ENCODE peak calls at places on chromosomes 2 and 18, in eight cellular contexts. S, Q, G, H, L, F, B and O are unnamed samples.

GRCh38 chr2:11467126-11467649 is 1.2 kb upstream of the E2F6 start:
- DNase-seq in Q (no peak), L (no peak), B (no peak), S (no peak), F (no peak), G (no peak), H (no peak), O (no peak)

GRCh38 chr2:26521054-26521912 is 43.4 kb upstream of the OTOF start:
- DNase-seq in G (no peak), Q (peak), F (no peak), B (no peak), L (no peak), H (peak), S (peak), O (no peak)

GRCh38 chr2:9703701-9704221 is 73.0 kb upstream of the YWHAQ start:
- DNase-seq in G (peak), H (peak), S (no peak), Q (peak), L (peak), F (peak), B (peak), O (peak)

GRCh38 chr2:81979051-81979450 is 1674.5 kb upstream of the LRRTM1 start:
- DNase-seq in F (no peak), L (no peak), S (no peak), B (no peak), H (no peak), Q (no peak), G (no peak), O (no peak)

GRCh38 chr2:113236367-113237159 is 42.2 kb downstream of the PAX8 start:
- DNase-seq in Q (no peak), H (peak), L (peak), S (no peak), G (no peak), F (peak), B (no peak), O (no peak)

GRCh38 chr18:32383040-32383819 is 87.5 kb downstream of the GAREM1 start:
- DNase-seq in B (peak), G (peak), Q (peak), F (peak), S (no peak), H (peak), L (peak), O (peak)

GRCh38 chr2:226733189-226733858 is 66.3 kb downstream of the IRS1 start:
- DNase-seq in F (no peak), S (no peak), H (no peak), G (peak), L (no peak), Q (no peak), B (no peak), O (no peak)

GRCh38 chr18:50034029-50034428 is 160.9 kb downstream of the MYO5B start:
- DNase-seq in H (no peak), S (no peak), G (no peak), L (peak), F (no peak), B (no peak), Q (no peak), O (no peak)

GRCh38 chr2:187358531-187358930 is 89.5 kb downstream of the CALCRL start:
- DNase-seq in Q (no peak), H (no peak), B (no peak), G (no peak), L (no peak), S (no peak), F (no peak), O (peak)

GRCh38 chr18:75290737-75291358 is 80.3 kb downstream of the TSHZ1 start:
- DNase-seq in L (no peak), S (no peak), B (no peak), F (no peak), Q (no peak), G (no peak), H (no peak), O (no peak)

GRCh38 chr2:157925071-157925470 is 48.9 kb upstream of the ACVR1 start:
- DNase-seq in L (no peak), F (no peak), Q (no peak), B (no peak), H (no peak), S (no peak), G (no peak), O (no peak)

GRCh38 chr2:125167820-125168219 is 1142.7 kb downstream of the CNTNAP5 start:
- DNase-seq in G (peak), H (peak), L (peak), S (no peak), Q (no peak), F (no peak), B (peak), O (peak)

GRCh38 chr18:58639751-58640427 is 11.0 kb upstream of the ALPK2 start:
- DNase-seq in Q (no peak), G (peak), L (peak), F (peak), S (peak), H (peak), B (peak), O (peak)

GRCh38 chr2:234446404-234447076 is 50.3 kb downstream of the ARL4C start:
- DNase-seq in G (no peak), B (no peak), Q (no peak), H (no peak), L (peak), F (peak), S (no peak), O (no peak)

GRCh38 chr2:83017366-83018090 is 1441.6 kb downstream of the SUCLG1 start:
- DNase-seq in S (no peak), Q (no peak), L (peak), H (no peak), G (no peak), F (no peak), B (no peak), O (no peak)

GRCh38 chr2:38266382-38267051 is 110.6 kb downstream of the ATL2 start:
- DNase-seq in B (no peak), G (no peak), Q (no peak), S (no peak), H (no peak), L (peak), F (peak), O (no peak)

GRCh38 chr2:123073371-123073770 is 951.7 kb upstream of the CNTNAP5 start:
- DNase-seq in B (no peak), H (no peak), G (no peak), S (no peak), F (no peak), Q (no peak), L (no peak), O (no peak)

GRCh38 chr2:86223098-86223681 is 23.9 kb downstream of the MRPL35 start:
- DNase-seq in H (peak), G (peak), Q (no peak), F (no peak), B (peak), L (no peak), S (no peak), O (peak)

GRCh38 chr2:100699131-100699530 is 120.8 kb upstream of the NPAS2 start:
- DNase-seq in Q (no peak), B (no peak), H (no peak), L (no peak), F (no peak), G (no peak), S (no peak), O (no peak)

GRCh38 chr2:112121682-112122254 is 16.4 kb upstream of the FBLN7 start:
- DNase-seq in F (no peak), S (peak), L (peak), Q (peak), H (peak), B (peak), G (peak), O (peak)

GRCh38 chr2:9753665-9754531 is 89.4 kb upstream of the TAF1B start:
- DNase-seq in F (peak), Q (no peak), B (no peak), H (no peak), S (no peak), G (no peak), L (peak), O (no peak)

GRCh38 chr2:38268691-38269309 is 108.3 kb downstream of the ATL2 start:
- DNase-seq in G (peak), B (peak), F (no peak), H (peak), S (no peak), Q (no peak), L (peak), O (peak)

GRCh38 chr18:2570772-2571199 is 519 bp downstream of the METTL4 start:
- DNase-seq in G (peak), Q (peak), L (peak), B (peak), H (peak), S (peak), F (no peak), O (peak)

GRCh38 chr2:35461406-35461805 is 894.2 kb upstream of the CRIM1 start:
- DNase-seq in G (no peak), B (no peak), L (no peak), F (no peak), Q (no peak), S (no peak), H (no peak), O (no peak)

GRCh38 chr2:16046649-16047048 is 106.3 kb downstream of the MYCN start:
- DNase-seq in F (no peak), B (no peak), L (no peak), Q (no peak), S (no peak), H (no peak), G (no peak), O (no peak)

GRCh38 chr2:234044157-234044556 is 6.3 kb upstream of the SPP2 start:
- DNase-seq in F (no peak), Q (peak), H (peak), S (no peak), G (peak), L (peak), B (peak), O (peak)

GRCh38 chr2:133884739-133885381 is 316.6 kb upstream of the NCKAP5 start:
- DNase-seq in F (no peak), Q (no peak), L (peak), G (peak), H (peak), S (peak), B (peak), O (no peak)

GRCh38 chr18:79938196-79938595 is 13.3 kb downstream of the SLC66A2 start:
- DNase-seq in S (no peak), H (no peak), G (no peak), B (no peak), F (no peak), Q (no peak), L (no peak), O (no peak)

GRCh38 chr2:171244466-171244969 is 83.8 kb upstream of the TLK1 start:
- DNase-seq in G (peak), L (peak), Q (no peak), S (no peak), B (peak), H (peak), F (peak), O (peak)

GRCh38 chr2:68847751-68848150 is 23.4 kb downstream of the BMP10 start:
- DNase-seq in F (no peak), B (no peak), Q (no peak), S (no peak), G (no peak), H (no peak), L (no peak), O (no peak)
- H2AFZ ChIP-seq in F (no peak), B (no peak), Q (no peak), S (no peak), G (no peak), H (no peak), L (no peak), O (no peak)

DNA sequence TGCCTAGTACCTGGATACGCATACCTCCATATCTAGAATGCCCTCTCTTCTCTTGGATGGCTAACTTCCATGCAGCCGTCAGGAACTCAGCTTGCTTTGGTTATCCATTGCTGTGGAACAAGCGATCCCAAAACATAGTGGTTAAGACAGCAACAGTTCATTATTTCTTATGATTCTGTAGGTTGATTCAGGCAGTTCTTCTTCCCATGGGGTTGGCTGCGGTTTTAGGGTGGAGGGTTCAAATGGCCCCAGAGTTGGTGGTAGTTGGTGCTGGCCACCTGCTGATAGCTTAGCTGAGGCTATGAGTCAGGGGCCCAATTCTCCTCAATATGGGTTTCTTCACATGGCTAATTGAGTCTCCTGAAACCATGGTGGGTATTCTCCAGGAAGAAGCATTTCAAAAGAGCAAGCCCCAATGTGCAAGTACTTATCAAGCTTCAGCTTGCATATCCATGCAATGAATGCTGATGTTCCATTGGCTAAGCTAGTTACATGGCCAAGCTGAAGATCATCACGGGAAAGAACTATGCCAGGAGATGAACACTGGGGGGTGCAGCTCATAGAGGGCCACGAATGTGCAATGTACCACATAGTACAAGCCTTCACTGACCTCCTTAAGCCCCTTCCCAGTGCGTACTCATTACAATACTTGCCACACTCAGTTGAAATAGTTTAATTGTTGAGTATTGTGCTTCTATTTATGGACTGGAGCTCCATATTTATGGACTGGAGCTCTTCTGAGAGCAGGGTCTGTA is 10.0 kb upstream of the RHOB start:
- DNase-seq in G (no peak), S (no peak), B (no peak), Q (no peak), F (no peak), L (no peak), H (no peak), O (no peak)
- H3K4me2 ChIP-seq in G (no peak), S (no peak), B (no peak), Q (no peak), F (no peak), L (no peak), H (no peak), O (no peak)

GRCh38 chr18:54255141-54255540 is 14.2 kb upstream of the POLI start:
- DNase-seq in B (no peak), Q (no peak), F (no peak), L (no peak), S (no peak), H (no peak), G (no peak), O (no peak)

GRCh38 chr18:54250846-54251251 is 18.5 kb upstream of the POLI start:
- DNase-seq in Q (no peak), G (no peak), F (no peak), H (no peak), L (no peak), B (no peak), S (no peak), O (no peak)

GRCh38 chr18:54251606-54252400 is 17.5 kb upstream of the POLI start:
- DNase-seq in H (no peak), S (no peak), L (no peak), G (no peak), Q (no peak), F (peak), B (no peak), O (no peak)

GRCh38 chr18:54257015-54257414 is 12.3 kb upstream of the POLI start:
- DNase-seq in F (peak), G (peak), B (no peak), H (peak), L (no peak), S (no peak), Q (no peak), O (no peak)

GRCh38 chr18:54254265-54254758 is 15.0 kb upstream of the POLI start:
- DNase-seq in S (peak), B (peak), H (peak), Q (peak), F (peak), G (peak), L (peak), O (peak)
- H2AFZ ChIP-seq in S (peak), B (no peak), H (peak), Q (peak), F (peak), G (peak), L (peak), O (peak)

GRCh38 chr2:139218181-139218580 is 438.0 kb upstream of the NXPH2 start:
- DNase-seq in G (no peak), H (no peak), S (no peak), B (no peak), L (no peak), Q (no peak), F (no peak), O (no peak)
- H3K4me2 ChIP-seq in G (no peak), H (no peak), S (no peak), B (no peak), L (no peak), Q (no peak), F (no peak), O (no peak)

GRCh38 chr2:53452400-53452799 is 315.2 kb upstream of the CHAC2 start:
- DNase-seq in B (no peak), F (no peak), S (peak), H (no peak), L (no peak), Q (no peak), G (peak), O (no peak)
- H2AFZ ChIP-seq in B (no peak), F (peak), S (no peak), H (no peak), L (peak), Q (peak), G (no peak), O (no peak)

DNA sequence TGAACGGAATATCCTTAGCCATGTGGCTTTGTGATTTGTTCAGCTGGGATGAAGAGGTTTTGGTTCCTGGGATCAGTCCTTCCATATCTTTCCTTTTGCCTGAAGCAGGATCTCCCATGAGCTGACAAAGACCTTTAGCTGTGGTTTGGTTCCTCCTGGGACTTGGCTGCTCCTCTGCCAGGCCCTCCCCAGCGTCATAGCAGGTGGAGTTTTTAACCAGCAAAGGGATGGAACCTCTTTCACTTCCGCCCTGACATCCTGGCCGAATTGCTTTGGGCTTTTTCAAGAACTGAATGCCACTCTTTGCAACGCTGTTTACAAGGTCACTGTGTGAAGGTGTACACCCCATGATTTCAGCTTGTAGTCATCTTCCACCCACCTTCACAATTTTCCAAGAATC is 410 bp downstream of the PCARE start:
- DNase-seq in H (no peak), S (no peak), Q (no peak), F (no peak), G (no peak), L (no peak), B (no peak), O (no peak)
- H3K4me2 ChIP-seq in H (no peak), S (no peak), Q (no peak), F (no peak), G (no peak), L (no peak), B (no peak), O (no peak)

GRCh38 chr2:73386894-73387636 is 1.4 kb downstream of the ALMS1 start:
- DNase-seq in F (no peak), B (no peak), H (peak), L (no peak), G (peak), S (no peak), Q (no peak), O (no peak)
- H2AFZ ChIP-seq in F (peak), B (no peak), H (peak), L (peak), G (no peak), S (peak), Q (no peak), O (no peak)

GRCh38 chr2:108786354-108787208 is at the start of gene CCDC138:
- DNase-seq in G (peak), H (peak), F (peak), Q (peak), L (peak), B (peak), S (peak), O (peak)
- H3K4me2 ChIP-seq in G (peak), H (peak), F (peak), Q (peak), L (peak), B (peak), S (peak), O (peak)